ENCODE peak calls at places on chromosomes 1 and 21, in nine cellular contexts. W is effector CD4-positive, alpha-beta T cell; S is naive thymus-derived CD8-positive, alpha-beta T cell; M is kidney tubule cell; E is NCI-H748 treated with DMSO at 0.1 percent for 48 hours; X is progenitor cell of endocrine pancreas; A is D341Med; N is AG09309; K is tibial nerve. J is an unnamed sample.
A peak's percentile ranks its signal among the peaks of the same experiment; 100 is the strongest.

GRCh38 chr21:44711327-44712202 is at the start of gene TSPEAR:
- DNase-seq in A (peak; percentile 37), N (no peak), K (peak; percentile 5), E (no peak), M (no peak), S (no peak), X (no peak), W (no peak), J (no peak)

GRCh38 chr1:94863919-94864318 is 43.8 kb downstream of the SLC44A3 start:
- DNase-seq in N (no peak), W (no peak), A (no peak), K (no peak), X (no peak), M (peak; percentile 91), S (no peak), E (no peak), J (no peak)

GRCh38 chr1:151199860-151200581 is 1.7 kb downstream of the PIP5K1A start:
- DNase-seq in S (no peak), E (no peak), K (no peak), W (no peak), N (peak; percentile 78), X (no peak), M (peak; percentile 94), A (no peak), J (no peak)

GRCh38 chr1:58901008-58901407 is 117.2 kb upstream of the JUN start:
- DNase-seq in M (no peak), X (no peak), E (no peak), N (no peak), A (no peak), S (no peak), K (no peak), W (no peak), J (no peak)

GRCh38 chr1:101237229-101237837 is 514 bp downstream of the S1PR1 start:
- DNase-seq in W (no peak), N (peak; percentile 68), K (no peak), A (peak; percentile 28), E (peak; percentile 43), X (no peak), M (peak; percentile 20), S (no peak), J (no peak)

GRCh38 chr1:3175486-3175885 is 106.5 kb downstream of the PRDM16 start:
- DNase-seq in N (no peak), X (no peak), M (no peak), W (no peak), S (no peak), E (no peak), A (no peak), K (no peak), J (no peak)

GRCh38 chr1:200454425-200454824 is 44.6 kb upstream of the ZNF281 start:
- DNase-seq in N (no peak), S (no peak), X (no peak), M (no peak), E (no peak), A (no peak), W (no peak), K (no peak), J (no peak)

GRCh38 chr1:176515310-176515709 is 52.3 kb downstream of the PAPPA2 start:
- DNase-seq in K (no peak), M (peak; percentile 98), N (peak; percentile 2), A (no peak), X (no peak), E (peak; percentile 9), W (no peak), S (no peak), J (no peak)

GRCh38 chr1:22709891-22710687 is 550 bp upstream of the EPHB2 start:
- DNase-seq in M (peak; percentile 60), N (peak; percentile 16), W (no peak), A (peak; percentile 47), X (peak; percentile 40), E (peak; percentile 23), S (no peak), K (peak; percentile 38), J (no peak)

GRCh38 chr1:110159160-110159559 is 8.9 kb downstream of the SLC6A17 start:
- DNase-seq in E (no peak), M (no peak), X (no peak), A (no peak), N (no peak), K (no peak), W (no peak), S (no peak), J (no peak)

GRCh38 chr1:218772575-218772974 is 401.1 kb upstream of the LYPLAL1 start:
- DNase-seq in S (no peak), K (no peak), N (peak; percentile 74), A (no peak), W (no peak), X (no peak), E (no peak), M (peak; percentile 43), J (no peak)

GRCh38 chr1:225319951-225320350 is 107.9 kb downstream of the LBR start:
- DNase-seq in S (no peak), M (peak; percentile 35), K (no peak), X (no peak), W (no peak), N (no peak), E (no peak), A (no peak), J (no peak)

GRCh38 chr1:38564946-38565570 is 294.5 kb downstream of the RRAGC start:
- DNase-seq in S (no peak), E (no peak), M (no peak), X (no peak), W (no peak), A (no peak), N (no peak), K (no peak), J (no peak)

GRCh38 chr1:173392895-173393654 is 84.1 kb upstream of the PRDX6 start:
- DNase-seq in K (no peak), S (no peak), W (no peak), A (no peak), N (peak; percentile 79), M (peak; percentile 68), X (no peak), E (no peak), J (no peak)

GRCh38 chr1:47701741-47702515 is 264.1 kb downstream of the FOXD2 start:
- DNase-seq in X (no peak), A (no peak), M (no peak), W (no peak), S (no peak), E (no peak), K (no peak), N (no peak), J (no peak)

GRCh38 chr1:156281281-156282142 is 1.1 kb downstream of the SMG5 start:
- DNase-seq in A (no peak), E (no peak), S (no peak), K (no peak), X (no peak), W (no peak), N (no peak), M (peak; percentile 75), J (no peak)

GRCh38 chr1:160993544-160993943 is 27.4 kb downstream of the F11R start:
- DNase-seq in S (no peak), X (no peak), N (peak; percentile 75), K (no peak), A (peak; percentile 56), M (peak; percentile 43), E (peak; percentile 18), W (no peak), J (no peak)

GRCh38 chr1:7388488-7389185 is 382.5 kb upstream of the VAMP3 start:
- DNase-seq in K (no peak), S (no peak), X (peak; percentile 7), M (no peak), A (peak; percentile 15), E (no peak), N (no peak), W (no peak), J (no peak)

GRCh38 chr1:35718492-35719336 is at the start of gene C1orf216:
- DNase-seq in X (peak; percentile 26), A (no peak), W (peak; percentile 51), M (peak; percentile 54), S (peak; percentile 50), N (peak; percentile 24), K (peak; percentile 27), E (no peak), J (no peak)

GRCh38 chr1:231628207-231628876 is 1.8 kb downstream of the DISC1 start:
- DNase-seq in M (no peak), S (peak; percentile 34), W (peak; percentile 26), N (no peak), K (no peak), X (no peak), A (no peak), E (no peak), J (no peak)

GRCh38 chr1:231065510-231066241 is 25.6 kb upstream of the FAM89A start:
- DNase-seq in A (no peak), S (no peak), X (no peak), N (no peak), K (no peak), M (no peak), W (no peak), E (no peak), J (no peak)

GRCh38 chr1:235953801-235954200 is 87.1 kb upstream of the LYST start:
- DNase-seq in N (peak; percentile 67), M (peak; percentile 72), S (no peak), E (no peak), K (no peak), W (no peak), X (no peak), A (no peak), J (no peak)

J was measured in NCI-H1436 treated with DMSO at 0.1 percent for 48 hours.